ENCODE peak calls at places on chromosomes 16 and 17, in six cellular contexts. G is neuronal stem cell, Q is pancreas, K is right lobe of liver, I is HCT116, X is body of pancreas. F is an unnamed sample.
A peak's percentile ranks its signal among the peaks of the same experiment; 100 is the strongest.

GRCh38 chr16:31284926-31285325 is 25.2 kb downstream of the ITGAM start:
- DNase-seq in G (no peak), Q (no peak), K (no peak), I (no peak), X (no peak), F (no peak)

GRCh38 chr17:76735006-76735405 is 2.1 kb downstream of the SRSF2 start:
- DNase-seq in G (no peak), Q (no peak), K (no peak), I (no peak), X (no peak), F (no peak)

GRCh38 chr17:3022197-3022596 is 41.2 kb downstream of the OR1D5 start:
- DNase-seq in G (no peak), Q (no peak), K (no peak), I (no peak), X (no peak), F (no peak)

GRCh38 chr17:44585315-44585714 is 28.0 kb downstream of the FZD2 start:
- DNase-seq in G (no peak), Q (no peak), K (peak; percentile 1), I (no peak), X (no peak), F (no peak)

GRCh38 chr16:3175157-3176153 is 12.5 kb upstream of the OR1F1 start:
- DNase-seq in G (no peak), Q (no peak), K (peak; percentile 29), I (peak; percentile 80), X (no peak), F (peak; percentile 45)

GRCh38 chr17:82415336-82415735 is 2.8 kb upstream of the HEXD start:
- DNase-seq in G (no peak), Q (no peak), K (no peak), I (no peak), X (no peak), F (no peak)

GRCh38 chr16:67278773-67279295 is 498 bp upstream of the PLEKHG4 start:
- DNase-seq in G (no peak), Q (no peak), K (no peak), I (no peak), X (peak; percentile 28), F (peak; percentile 68)

GRCh38 chr17:81477173-81477572 is 35.4 kb downstream of the ACTG1 start:
- DNase-seq in G (no peak), Q (no peak), K (no peak), I (no peak), X (no peak), F (no peak)

GRCh38 chr16:66359012-66359411 is 7.5 kb upstream of the CDH5 start:
- DNase-seq in G (no peak), Q (no peak), K (no peak), I (no peak), X (no peak), F (no peak)

GRCh38 chr17:17849863-17850373 is 13.1 kb upstream of the SREBF1 start:
- DNase-seq in G (no peak), Q (no peak), K (no peak), I (no peak), X (peak; percentile 52), F (peak; percentile 70)

GRCh38 chr16:17162560-17162959 is 308.2 kb downstream of the XYLT1 start:
- DNase-seq in G (no peak), Q (no peak), K (no peak), I (no peak), X (no peak), F (no peak)

GRCh38 chr16:85227924-85228462 is 115.7 kb upstream of the CIBAR2 start:
- DNase-seq in G (no peak), Q (no peak), K (no peak), I (no peak), X (no peak), F (no peak)

GRCh38 chr17:2108170-2108569 is 53.3 kb downstream of the HIC1 start:
- DNase-seq in G (no peak), Q (no peak), K (no peak), I (no peak), X (no peak), F (no peak)

DNA sequence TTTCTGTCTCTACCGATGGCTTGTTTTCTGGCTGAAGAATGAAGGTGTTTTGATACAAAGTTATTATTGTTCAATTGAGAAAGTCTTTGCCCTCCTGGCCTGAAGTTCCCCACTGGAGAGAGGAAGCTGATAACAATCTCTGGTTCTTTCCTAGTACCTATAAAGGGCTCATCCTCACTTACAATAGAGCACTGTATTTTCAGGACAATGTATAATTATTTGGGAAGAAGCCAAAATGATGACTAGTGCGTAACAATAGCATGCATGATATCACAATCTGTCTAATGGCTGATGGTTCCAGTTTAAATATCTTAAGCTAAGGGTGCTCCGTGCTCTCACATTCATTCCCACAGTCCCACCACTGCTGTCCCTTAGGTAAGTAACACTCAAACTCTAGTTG is 230.7 kb downstream of the IRX3 start:
- DNase-seq in G (no peak), Q (no peak), K (no peak), I (peak; percentile 12), X (no peak), F (no peak)
- H3K9me3 ChIP-seq in G (no peaks in the 10 kb centered on the region), Q (no peaks in the 10 kb centered on the region), K (no peaks in the 10 kb centered on the region), I (no peaks in the 10 kb centered on the region), X (no peaks in the 10 kb centered on the region), F (no peaks in the 10 kb centered on the region)

DNA sequence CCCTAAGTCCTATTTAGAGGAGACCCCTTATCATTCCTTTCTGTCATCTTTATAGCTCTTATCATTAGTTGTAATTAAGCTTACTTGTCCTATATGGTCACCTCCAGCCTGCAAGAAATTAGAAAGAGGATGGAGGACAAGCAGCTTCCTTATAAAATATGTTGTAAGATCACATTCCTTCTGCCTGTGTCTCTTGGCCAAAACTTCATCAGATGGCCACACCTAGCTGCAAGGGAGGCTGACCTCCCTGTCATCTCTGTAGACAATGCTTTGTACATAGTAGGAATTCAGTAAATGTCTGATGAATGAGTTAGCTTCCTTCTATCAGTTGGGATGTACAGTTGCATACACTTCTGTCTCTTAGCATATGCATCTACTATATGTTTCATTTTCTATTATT is 1.9 kb downstream of the TTC19 start:
- DNase-seq in G (no peak), Q (no peak), K (no peak), I (no peak), X (no peak), F (no peak)
- H3K4me3 ChIP-seq in G (no peak overlapping the region), Q (no peak overlapping the region), K (no peak overlapping the region), I (no peak overlapping the region), X (no peak overlapping the region), F (peak overlapping the region; percentile 85)

GRCh38 chr16:35447010-35447558 is 1987.7 kb downstream of the TP53TG3F start:
- DNase-seq in G (no peak), Q (no peak), K (no peak), I (no peak), X (no peak), F (no peak)
- H3K9me3 ChIP-seq in G (peaks cover 3% of the 10 kb centered on the region), Q (no peaks in the 10 kb centered on the region), K (no peaks in the 10 kb centered on the region), I (peaks cover 43% of the 10 kb centered on the region), X (peaks cover 17% of the 10 kb centered on the region), F (peaks cover 32% of the 10 kb centered on the region)

DNA sequence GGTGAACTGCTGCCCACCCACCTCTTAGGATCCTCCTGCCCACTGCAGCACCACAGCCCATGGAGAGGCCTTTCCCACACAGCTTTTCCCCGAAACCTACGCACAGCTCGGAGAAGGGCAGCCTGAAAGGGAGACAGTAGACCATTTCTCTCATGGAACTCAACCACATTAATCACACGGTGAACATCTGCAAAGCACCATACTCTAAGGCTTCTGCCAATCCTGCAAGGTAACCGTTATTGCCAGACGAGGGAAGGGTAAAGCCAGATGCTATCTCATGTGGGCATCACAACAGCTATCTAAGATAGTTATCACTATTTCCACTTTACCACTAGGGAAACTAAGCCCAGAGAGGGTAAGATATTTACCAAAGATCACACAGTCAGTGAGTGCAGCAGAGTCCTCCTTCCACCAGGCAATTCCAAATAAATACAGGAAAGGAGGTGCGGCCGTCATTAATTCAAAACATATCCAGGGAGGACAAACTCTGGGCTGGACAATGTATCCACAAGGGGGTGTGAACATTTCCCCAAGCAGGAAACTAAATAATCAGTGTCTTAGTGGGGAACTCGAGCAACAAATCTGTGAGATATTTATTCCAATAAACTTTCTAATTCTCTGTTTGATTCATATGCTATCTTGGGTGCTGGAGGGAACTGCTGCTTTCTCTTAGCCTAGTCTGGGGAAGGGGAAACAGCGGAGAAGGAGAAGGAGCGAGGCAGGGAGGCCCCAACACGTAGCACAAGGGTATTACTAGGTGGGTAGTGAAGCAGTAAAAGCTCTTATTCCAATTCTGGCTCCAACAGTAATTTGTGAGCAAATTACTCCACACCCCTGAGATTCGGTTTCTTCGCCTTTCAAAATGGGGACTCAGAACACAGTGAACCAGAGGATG is 723 bp downstream of the TMEM186 start:
- DNase-seq in G (no peak), Q (no peak), K (no peak), I (no peak), X (no peak), F (no peak)
- H3K4me3 ChIP-seq in G (peak overlapping the region; percentile 97), Q (peak overlapping the region; percentile 96), K (peak overlapping the region; percentile 100), I (peak overlapping the region; percentile 97), X (peak overlapping the region; percentile 90), F (peak overlapping the region; percentile 88)

DNA sequence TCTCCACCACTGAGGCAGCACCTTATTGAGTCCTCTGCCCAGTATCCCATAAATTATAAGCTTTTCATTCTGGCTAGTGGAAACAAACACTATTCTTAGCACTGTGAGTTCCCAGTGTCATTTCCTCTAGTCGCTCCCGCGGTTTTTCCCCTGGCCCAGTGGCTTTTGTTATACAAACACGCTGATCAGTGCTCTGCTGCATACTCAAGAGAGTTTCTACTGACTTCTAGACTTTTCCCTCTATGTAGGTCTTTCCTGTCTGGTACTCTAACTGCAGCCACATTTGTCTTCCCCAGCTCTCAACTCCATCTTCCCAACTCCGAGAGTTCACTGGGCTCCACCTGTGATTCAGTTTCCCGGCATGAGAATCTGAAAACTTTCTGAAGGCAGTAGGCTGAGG is 556.6 kb upstream of the SALL1 start:
- DNase-seq in G (no peak), Q (no peak), K (no peak), I (no peak), X (no peak), F (no peak)
- H3K9me3 ChIP-seq in G (peaks cover 20% of the 10 kb centered on the region), Q (no peaks in the 10 kb centered on the region), K (no peaks in the 10 kb centered on the region), I (peaks cover 27% of the 10 kb centered on the region), X (no peaks in the 10 kb centered on the region), F (peaks cover 15% of the 10 kb centered on the region)

DNA sequence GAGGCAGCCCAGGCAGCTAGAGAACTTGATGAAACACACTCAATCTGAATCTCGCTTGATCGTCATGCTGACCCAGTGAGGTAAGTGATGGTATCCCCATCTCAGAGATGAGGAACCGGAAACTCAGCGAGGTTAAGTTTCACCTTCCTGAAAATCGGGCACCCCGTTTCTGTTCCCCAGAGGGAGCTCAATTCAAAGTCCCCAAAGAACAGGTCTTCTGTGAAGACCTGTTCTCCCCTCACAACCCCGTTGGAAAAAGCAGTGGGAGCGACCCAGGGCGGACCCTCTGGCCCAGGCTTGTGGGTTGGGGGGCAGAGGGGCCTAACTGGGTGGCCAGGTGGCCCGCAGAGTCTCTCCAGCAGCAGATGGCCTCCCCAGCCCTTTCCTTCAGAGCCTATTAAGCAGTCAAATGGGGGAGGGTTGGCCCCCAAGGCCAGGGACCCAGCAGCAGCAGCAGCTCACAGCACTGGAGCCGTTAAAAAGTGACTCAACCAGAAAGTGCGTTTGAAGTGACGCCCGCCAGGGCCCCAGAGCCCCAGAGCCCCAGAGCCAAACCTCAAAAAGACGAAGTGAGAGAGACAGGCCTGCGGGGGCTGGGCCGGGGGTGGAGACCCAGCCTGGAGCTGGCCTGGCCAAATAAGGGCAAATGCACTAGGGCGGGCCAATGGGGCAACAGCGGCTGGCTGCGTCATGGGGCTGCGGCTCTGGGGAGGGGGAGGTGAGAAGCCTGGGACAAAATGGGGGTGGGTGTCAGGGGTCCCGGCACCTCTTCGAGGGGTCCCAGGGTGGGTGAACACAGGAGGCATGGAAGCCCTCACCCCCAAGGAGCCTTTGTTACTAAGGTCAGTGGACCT is 9.2 kb upstream of the TSPOAP1 start:
- DNase-seq in G (no peak), Q (no peak), K (peak; percentile 87), I (no peak), X (peak; percentile 79), F (peak; percentile 92)
- H3K4me3 ChIP-seq in G (no peak overlapping the region), Q (no peak overlapping the region), K (no peak overlapping the region), I (no peak overlapping the region), X (no peak overlapping the region), F (peak overlapping the region; percentile 46)

GRCh38 chr17:10992097-10992496 is 154.2 kb upstream of the PIRT start:
- DNase-seq in G (no peak), Q (no peak), K (no peak), I (no peak), X (peak; percentile 10), F (no peak)
- H3K9me3 ChIP-seq in G (no peaks in the 10 kb centered on the region), Q (no peaks in the 10 kb centered on the region), K (no peaks in the 10 kb centered on the region), I (no peaks in the 10 kb centered on the region), X (no peaks in the 10 kb centered on the region), F (no peaks in the 10 kb centered on the region)

F was measured in lower lobe of right lung.